ENCODE peak calls at places on chromosomes 5 and 9, in ten cellular contexts. B, J, S, Q, R, Z, I, A, L and K are unnamed samples. For H3K9me3, the result is how much of the 10 kb centered on the place peaks cover.

GRCh38 chr9:111316796-111317195 is 13.2 kb downstream of the OR2K2 start:
- DNase-seq in I (no peak), B (no peak), Z (no peak), R (no peak), A (no peak), L (no peak), J (no peak), Q (no peak), S (no peak), K (no peak)

GRCh38 chr9:124506931-124507879 is at the start of gene NR5A1:
- DNase-seq in Q (no peak), S (no peak), A (no peak), I (no peak), J (no peak), R (no peak), Z (no peak), L (no peak), B (no peak), K (no peak)

GRCh38 chr9:26310294-26310693 is 582.3 kb downstream of the CAAP1 start:
- DNase-seq in Z (no peak), J (no peak), L (no peak), A (no peak), S (no peak), Q (no peak), B (no peak), I (no peak), R (no peak), K (no peak)

GRCh38 chr9:121780641-121781040 is 129.2 kb downstream of the DAB2IP start:
- DNase-seq in S (no peak), A (no peak), I (no peak), J (no peak), B (no peak), L (no peak), Z (no peak), Q (no peak), R (no peak), K (no peak)

GRCh38 chr5:136686192-136686872 is 321.0 kb upstream of the TRPC7 start:
- DNase-seq in A (no peak), I (no peak), L (no peak), Q (no peak), J (no peak), B (no peak), R (no peak), Z (no peak), S (peak), K (no peak)

GRCh38 chr5:120550358-120550757 is 86.3 kb downstream of the PRR16 start:
- DNase-seq in L (no peak), J (no peak), A (no peak), B (no peak), I (no peak), Q (no peak), Z (no peak), R (no peak), S (no peak), K (no peak)

GRCh38 chr9:92438900-92439526 is 14.7 kb upstream of the OMD start:
- DNase-seq in I (no peak), B (peak), A (peak), S (no peak), Z (no peak), J (no peak), R (no peak), Q (no peak), L (no peak), K (peak)

GRCh38 chr9:73474625-73475024 is 323.0 kb downstream of the ANXA1 start:
- DNase-seq in Z (no peak), Q (no peak), B (no peak), A (no peak), S (no peak), J (no peak), I (no peak), L (no peak), R (no peak), K (no peak)

GRCh38 chr5:167348980-167349379 is 942.5 kb upstream of the WWC1 start:
- DNase-seq in R (no peak), J (no peak), Z (no peak), Q (no peak), S (no peak), A (no peak), L (no peak), B (no peak), I (no peak), K (no peak)

GRCh38 chr9:14895806-14896205 is 14.4 kb downstream of the FREM1 start:
- DNase-seq in J (no peak), R (no peak), L (no peak), Z (no peak), B (no peak), Q (no peak), A (no peak), S (no peak), I (no peak), K (no peak)

GRCh38 chr5:78787763-78788162 is 139.2 kb upstream of the LHFPL2 start:
- DNase-seq in I (peak), L (no peak), S (no peak), J (no peak), Z (no peak), R (no peak), B (no peak), A (no peak), Q (no peak), K (no peak)

GRCh38 chr5:8176101-8176693 is 307.2 kb downstream of the MTRR start:
- DNase-seq in I (peak), Z (no peak), L (no peak), Q (no peak), J (no peak), R (no peak), A (no peak), S (no peak), B (no peak), K (no peak)

GRCh38 chr5:61277781-61278180 is 54.3 kb upstream of the ZSWIM6 start:
- DNase-seq in R (no peak), Q (no peak), J (no peak), B (no peak), S (no peak), A (no peak), L (no peak), Z (no peak), I (no peak), K (no peak)

GRCh38 chr5:134133995-134134541 is 19.6 kb downstream of the TCF7 start:
- DNase-seq in Z (peak), J (peak), R (peak), A (no peak), I (no peak), S (peak), Q (no peak), B (no peak), L (no peak), K (no peak)

GRCh38 chr9:82208741-82209450 is 220.3 kb downstream of the SPATA31D1 start:
- DNase-seq in A (no peak), I (no peak), Q (no peak), S (no peak), L (no peak), B (no peak), R (no peak), J (no peak), Z (no peak), K (no peak)

GRCh38 chr5:5629579-5629978 is 207.1 kb downstream of the ICE1 start:
- DNase-seq in J (no peak), L (no peak), I (no peak), Q (no peak), B (no peak), R (no peak), A (no peak), S (no peak), Z (no peak), K (no peak)

GRCh38 chr5:159215886-159216285 is 6.5 kb upstream of the RNF145 start:
- DNase-seq in Q (no peak), A (no peak), R (no peak), J (no peak), I (no peak), Z (no peak), L (no peak), B (no peak), S (no peak), K (no peak)

GRCh38 chr9:116860509-116861120 is 173.5 kb downstream of the TRIM32 start:
- DNase-seq in S (peak), Z (peak), B (peak), L (no peak), Q (no peak), I (peak), J (peak), R (peak), A (peak), K (peak)

GRCh38 chr5:174235226-174235992 is 189.9 kb downstream of the NSG2 start:
- DNase-seq in J (no peak), Q (no peak), Z (no peak), L (no peak), S (no peak), A (no peak), B (no peak), I (no peak), R (no peak), K (no peak)

GRCh38 chr9:82989949-82990348 is 73.0 kb downstream of the RASEF start:
- DNase-seq in Q (no peak), S (no peak), R (no peak), J (no peak), Z (no peak), L (no peak), A (no peak), B (no peak), I (no peak), K (no peak)

GRCh38 chr9:127489471-127490115 is 38.3 kb downstream of the LRSAM1 start:
- DNase-seq in Q (no peak), R (no peak), I (no peak), S (peak), J (no peak), Z (no peak), B (no peak), L (no peak), A (no peak), K (no peak)

GRCh38 chr5:14146725-14147124 is 3.6 kb downstream of the TRIO start:
- DNase-seq in R (no peak), I (no peak), Q (no peak), A (no peak), Z (no peak), L (no peak), B (no peak), J (no peak), S (no peak), K (no peak)

GRCh38 chr9:120710110-120710981 is 3.9 kb downstream of the MEGF9 start:
- DNase-seq in A (peak), J (no peak), Z (peak), B (peak), S (no peak), I (no peak), R (no peak), L (no peak), Q (no peak), K (peak)

GRCh38 chr5:36944607-36945225 is 68.1 kb downstream of the NIPBL start:
- DNase-seq in J (no peak), R (no peak), Z (no peak), I (no peak), L (no peak), Q (no peak), S (no peak), A (peak), B (peak), K (no peak)

GRCh38 chr5:149002053-149002452 is 60.8 kb downstream of the SH3TC2 start:
- DNase-seq in A (peak), B (no peak), Q (no peak), S (peak), L (no peak), R (no peak), Z (peak), J (no peak), I (no peak), K (peak)

GRCh38 chr5:149799119-149799623 is 69.1 kb downstream of the PPARGC1B start:
- DNase-seq in A (no peak), L (no peak), Z (peak), R (peak), Q (no peak), J (no peak), I (peak), S (no peak), B (no peak), K (peak)

GRCh38 chr5:26578002-26578401 is 460.4 kb downstream of the CDH9 start:
- DNase-seq in Z (no peak), S (no peak), A (no peak), I (no peak), R (no peak), L (no peak), J (no peak), B (no peak), Q (no peak), K (no peak)

GRCh38 chr5:90297045-90297764 is 112.4 kb downstream of the CETN3 start:
- DNase-seq in J (no peak), S (peak), L (no peak), A (no peak), Q (no peak), R (no peak), Z (no peak), B (no peak), I (no peak), K (no peak)

GRCh38 chr5:95931118-95931833 is 30.4 kb downstream of the ELL2 start:
- DNase-seq in S (no peak), Z (no peak), J (no peak), I (no peak), A (no peak), Q (no peak), R (no peak), B (no peak), L (no peak), K (no peak)

GRCh38 chr5:129459485-129460120 is 495 bp upstream of the ADAMTS19 start:
- DNase-seq in L (no peak), I (no peak), B (no peak), Z (peak), A (no peak), J (peak), S (peak), R (no peak), Q (no peak), K (peak)

GRCh38 chr5:89457411-89458329 is 574.7 kb upstream of the MEF2C start:
- DNase-seq in R (peak), J (peak), I (peak), S (no peak), A (peak), Q (no peak), B (no peak), Z (peak), L (no peak), K (no peak)

GRCh38 chr5:60794691-60795090 is 49.4 kb downstream of the ELOVL7 start:
- DNase-seq in B (no peak), I (no peak), A (no peak), S (no peak), R (no peak), L (no peak), Z (no peak), Q (no peak), J (no peak), K (peak)

GRCh38 chr5:132369471-132370240 is at the start of gene SLC22A5:
- DNase-seq in I (no peak), A (peak), J (peak), L (peak), S (peak), B (peak), R (peak), Q (peak), Z (peak), K (peak)

GRCh38 chr5:6845856-6846255 is 132.6 kb downstream of the TENT4A start:
- DNase-seq in R (no peak), J (no peak), Q (no peak), B (no peak), S (no peak), Z (no peak), A (no peak), I (no peak), L (no peak), K (no peak)

GRCh38 chr9:136057236-136058151 is 37.6 kb downstream of the NACC2 start:
- DNase-seq in L (no peak), S (peak), J (no peak), Z (no peak), A (no peak), B (no peak), Q (no peak), I (no peak), R (peak), K (no peak)

GRCh38 chr5:57690724-57691123 is 208.1 kb upstream of the ACTBL2 start:
- DNase-seq in S (no peak), B (no peak), R (no peak), I (no peak), Z (no peak), J (no peak), Q (no peak), A (no peak), L (no peak), K (no peak)

GRCh38 chr5:72882989-72883388 is 66.5 kb downstream of the TNPO1 start:
- DNase-seq in L (no peak), J (no peak), Z (no peak), S (no peak), Q (no peak), I (no peak), B (no peak), R (no peak), A (no peak), K (no peak)

DNA sequence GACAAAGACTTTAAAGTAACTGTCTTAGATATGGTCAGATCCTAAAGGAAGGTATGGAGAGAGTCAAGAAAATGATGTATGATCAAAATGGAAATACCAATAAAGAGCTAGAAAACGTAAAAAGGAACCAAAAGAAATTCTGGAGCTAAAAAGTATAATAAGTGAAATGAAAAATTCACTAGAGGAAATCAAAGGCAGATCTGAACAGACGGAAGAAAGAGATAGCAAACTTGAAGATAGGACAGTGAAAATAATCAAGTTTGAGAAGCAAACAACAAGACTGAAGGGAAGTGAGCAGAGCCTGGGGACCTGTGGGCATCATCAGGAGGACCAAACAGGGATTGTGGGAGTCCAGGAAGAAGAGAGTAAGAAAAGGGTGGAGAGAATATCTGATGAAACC is 115.4 kb downstream of the EHMT1 start:
- DNase-seq in L (no peak), B (no peak), J (no peak), R (no peak), Z (no peak), Q (no peak), S (no peak), I (no peak), A (no peak), K (no peak)
- H3K9me3 ChIP-seq in L (under half), B (under half), J (under half), R (under half), Z (under half), Q (under half), S (under half), I (under half), A (under half), K (under half)

DNA sequence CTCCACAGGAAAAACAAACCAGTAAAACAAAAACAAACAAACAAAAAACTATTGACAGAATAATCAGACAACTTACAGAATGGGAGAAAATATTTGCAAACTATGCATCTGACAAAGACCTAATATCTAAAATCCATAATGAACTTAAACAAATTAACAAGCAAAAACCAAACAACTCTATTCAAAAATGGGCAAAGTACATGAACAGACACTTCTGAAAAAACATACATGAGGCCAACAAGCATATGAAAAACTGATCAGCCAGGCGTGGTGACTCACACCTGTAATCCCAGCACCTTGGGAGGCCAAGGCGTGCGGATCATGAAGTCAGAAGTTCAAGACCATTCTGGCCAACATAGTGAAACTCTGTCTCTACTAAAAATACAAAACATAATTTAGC is 60.1 kb downstream of the KCNV2 start:
- DNase-seq in A (no peak), R (no peak), L (no peak), J (no peak), S (no peak), I (no peak), Q (no peak), Z (no peak), B (no peak), K (no peak)
- H3K9me3 ChIP-seq in A (under half), R (under half), L (under half), J (under half), S (half or more), I (half or more), Q (under half), Z (under half), B (under half), K (under half)

GRCh38 chr5:55492449-55492848 is 42.3 kb downstream of the PLPP1 start:
- DNase-seq in A (no peak), I (no peak), Z (no peak), R (no peak), Q (no peak), B (no peak), J (no peak), L (no peak), S (no peak), K (no peak)
- H3K9me3 ChIP-seq in A (under half), I (under half), Z (under half), R (under half), Q (under half), B (under half), J (under half), L (under half), S (under half), K (under half)

DNA sequence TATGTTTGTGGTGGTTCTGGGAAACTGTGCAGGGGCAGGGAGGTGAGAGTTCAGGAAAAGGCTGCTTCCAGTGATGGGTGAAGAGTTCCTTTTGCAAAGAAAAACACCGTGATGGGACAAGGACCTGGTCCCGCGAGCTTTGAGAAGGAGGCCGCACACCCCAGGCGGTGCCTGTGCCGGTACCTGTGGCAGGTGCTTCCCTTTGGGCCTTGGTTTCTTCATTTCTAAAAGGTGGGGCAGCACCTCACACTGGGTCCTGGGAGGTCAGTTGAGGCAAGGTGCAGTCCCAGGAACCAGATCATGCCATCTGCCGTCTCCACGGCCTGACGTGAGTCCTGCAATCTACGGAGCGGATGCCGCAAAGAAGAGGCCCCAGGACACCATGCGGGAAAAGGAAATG is 131.4 kb downstream of the CACNA1B start:
- DNase-seq in L (no peak), Q (no peak), B (no peak), A (no peak), Z (no peak), S (peak), R (no peak), J (no peak), I (no peak), K (no peak)
- H3K9me3 ChIP-seq in L (under half), Q (under half), B (under half), A (under half), Z (under half), S (under half), R (under half), J (under half), I (under half), K (under half)